ENCODE peak calls at places on chromosome 18, in eight cellular contexts. One of them, this sample, is unnamed.

GRCh38 chr18:3441290-3441689 is 8.7 kb upstream of the TGIF1 start:
- DNase-seq in colonic mucosa: peak; percentile 25
- DNase-seq in WTC11: peak; percentile 38
- DNase-seq in astrocyte of the spinal cord: peak; percentile 32
- DNase-seq in fibroblast of the conjunctiva: no peak
- DNase-seq in KBM-7: peak; percentile 56
- DNase-seq in upper lobe of right lung: no peak
- DNase-seq in GM03348: peak; percentile 23
- DNase-seq in this sample: peak; percentile 9

GRCh38 chr18:49459404-49460171 is 857 bp downstream of the DYM start:
- DNase-seq in GM03348: no peak
- DNase-seq in upper lobe of right lung: no peak
- DNase-seq in colonic mucosa: no peak
- DNase-seq in astrocyte of the spinal cord: peak; percentile 2
- DNase-seq in WTC11: no peak
- DNase-seq in KBM-7: peak; percentile 22
- DNase-seq in fibroblast of the conjunctiva: no peak
- DNase-seq in this sample: peak; percentile 41

GRCh38 chr18:69588301-69588700 is 187.6 kb downstream of the DOK6 start:
- DNase-seq in GM03348: no peak
- DNase-seq in fibroblast of the conjunctiva: no peak
- DNase-seq in upper lobe of right lung: no peak
- DNase-seq in WTC11: no peak
- DNase-seq in astrocyte of the spinal cord: no peak
- DNase-seq in KBM-7: no peak
- DNase-seq in colonic mucosa: no peak
- DNase-seq in this sample: no peak

GRCh38 chr18:25038261-25038660 is 313.7 kb downstream of the ZNF521 start:
- DNase-seq in astrocyte of the spinal cord: no peak
- DNase-seq in colonic mucosa: no peak
- DNase-seq in fibroblast of the conjunctiva: no peak
- DNase-seq in GM03348: no peak
- DNase-seq in upper lobe of right lung: no peak
- DNase-seq in KBM-7: no peak
- DNase-seq in WTC11: no peak
- DNase-seq in this sample: no peak

GRCh38 chr18:3410273-3410672 is 39.7 kb upstream of the TGIF1 start:
- DNase-seq in KBM-7: peak; percentile 6
- DNase-seq in upper lobe of right lung: no peak
- DNase-seq in colonic mucosa: no peak
- DNase-seq in GM03348: no peak
- DNase-seq in astrocyte of the spinal cord: no peak
- DNase-seq in fibroblast of the conjunctiva: no peak
- DNase-seq in WTC11: no peak
- DNase-seq in this sample: no peak

GRCh38 chr18:50788284-50788683 is 31.5 kb downstream of the MRO start:
- DNase-seq in upper lobe of right lung: no peak
- DNase-seq in colonic mucosa: no peak
- DNase-seq in astrocyte of the spinal cord: no peak
- DNase-seq in GM03348: no peak
- DNase-seq in fibroblast of the conjunctiva: no peak
- DNase-seq in WTC11: no peak
- DNase-seq in KBM-7: no peak
- DNase-seq in this sample: no peak

GRCh38 chr18:26655614-26656400 is 107.5 kb upstream of the KCTD1 start:
- DNase-seq in colonic mucosa: peak; percentile 48
- DNase-seq in KBM-7: peak; percentile 11
- DNase-seq in astrocyte of the spinal cord: peak; percentile 58
- DNase-seq in fibroblast of the conjunctiva: no peak
- DNase-seq in WTC11: peak; percentile 74
- DNase-seq in upper lobe of right lung: peak; percentile 82
- DNase-seq in GM03348: peak; percentile 78
- DNase-seq in this sample: peak; percentile 48

GRCh38 chr18:62523631-62524442 is 1.0 kb downstream of the ZCCHC2 start:
- DNase-seq in colonic mucosa: peak; percentile 38
- DNase-seq in upper lobe of right lung: peak; percentile 81
- DNase-seq in fibroblast of the conjunctiva: no peak
- DNase-seq in KBM-7: peak; percentile 59
- DNase-seq in WTC11: peak; percentile 63
- DNase-seq in GM03348: peak; percentile 52
- DNase-seq in astrocyte of the spinal cord: peak; percentile 59
- DNase-seq in this sample: peak; percentile 47

GRCh38 chr18:62875320-62875719 is 160.0 kb downstream of the PHLPP1 start:
- DNase-seq in WTC11: no peak
- DNase-seq in GM03348: no peak
- DNase-seq in colonic mucosa: no peak
- DNase-seq in KBM-7: no peak
- DNase-seq in fibroblast of the conjunctiva: no peak
- DNase-seq in astrocyte of the spinal cord: no peak
- DNase-seq in upper lobe of right lung: no peak
- DNase-seq in this sample: no peak

GRCh38 chr18:35127201-35127600 is 86.0 kb downstream of the MAPRE2 start:
- DNase-seq in GM03348: no peak
- DNase-seq in KBM-7: peak; percentile 9
- DNase-seq in colonic mucosa: no peak
- DNase-seq in astrocyte of the spinal cord: no peak
- DNase-seq in upper lobe of right lung: no peak
- DNase-seq in fibroblast of the conjunctiva: no peak
- DNase-seq in WTC11: peak; percentile 44
- DNase-seq in this sample: no peak

GRCh38 chr18:47928466-47928865 is 2.0 kb downstream of the SMAD2 start:
- DNase-seq in KBM-7: no peak
- DNase-seq in colonic mucosa: no peak
- DNase-seq in fibroblast of the conjunctiva: no peak
- DNase-seq in WTC11: no peak
- DNase-seq in GM03348: no peak
- DNase-seq in upper lobe of right lung: no peak
- DNase-seq in astrocyte of the spinal cord: peak; percentile 16
- DNase-seq in this sample: no peak